ENCODE peak calls at places on chromosomes 1 and 21, in four cellular contexts. B is astrocyte of the cerebellum, L is HFF-Myc, O is HepG2. U is an unnamed sample.

GRCh38 chr1:33087677-33088076 is 6.7 kb downstream of the AZIN2 start:
- DNase-seq in B (no peak), L (no peak), O (no peak), U (no peak)

GRCh38 chr1:61132176-61133047 is 50.1 kb downstream of the NFIA start:
- DNase-seq in O (no peak), L (no peak), B (no peak), U (no peak)

GRCh38 chr1:55244476-55245109 is 29.4 kb upstream of the USP24 start:
- DNase-seq in L (no peak), O (peak; percentile 3), B (no peak), U (no peak)

GRCh38 chr1:245419572-245419971 is 264.8 kb downstream of the KIF26B start:
- DNase-seq in B (no peak), L (no peak), O (no peak), U (no peak)

GRCh38 chr1:166849135-166849534 is 9.9 kb downstream of the POGK start:
- DNase-seq in O (no peak), L (no peak), B (no peak), U (no peak)

GRCh38 chr1:54989968-54990810 is 8.5 kb upstream of the BSND start:
- DNase-seq in O (no peak), L (no peak), B (no peak), U (peak; percentile 35)

GRCh38 chr1:37043101-37043500 is 8.8 kb upstream of the GRIK3 start:
- DNase-seq in B (no peak), O (no peak), L (no peak), U (no peak)

GRCh38 chr1:98104285-98104684 is 183.5 kb upstream of the DPYD start:
- DNase-seq in L (peak; percentile 70), O (no peak), B (peak; percentile 77), U (no peak)

GRCh38 chr1:94382163-94382562 is 36.0 kb upstream of the ABCD3 start:
- DNase-seq in B (no peak), L (no peak), O (no peak), U (peak; percentile 81)

GRCh38 chr1:179817789-179818188 is 59.8 kb downstream of the TOR1AIP2 start:
- DNase-seq in O (no peak), L (no peak), B (no peak), U (peak; percentile 79)

GRCh38 chr1:54475357-54476230 is 69.4 kb upstream of the SSBP3 start:
- DNase-seq in O (no peak), L (no peak), B (no peak), U (no peak)

GRCh38 chr1:32998009-32998555 is 33.5 kb upstream of the RNF19B start:
- DNase-seq in O (no peak), L (no peak), B (no peak), U (no peak)

GRCh38 chr1:6454856-6455751 is 10.9 kb downstream of the TNFRSF25 start:
- DNase-seq in O (no peak), L (no peak), B (no peak), U (peak; percentile 69)

GRCh38 chr1:93552751-93553455 is 105.0 kb downstream of the FNBP1L start:
- DNase-seq in L (no peak), B (peak; percentile 29), O (peak; percentile 71), U (no peak)

GRCh38 chr21:34351786-34352241 is 12.0 kb upstream of the KCNE2 start:
- DNase-seq in L (no peak), B (no peak), O (peak; percentile 80), U (no peak)

GRCh38 chr1:40817791-40818263 is 34.2 kb downstream of the KCNQ4 start:
- DNase-seq in B (no peak), O (no peak), L (no peak), U (no peak)

GRCh38 chr1:118982816-118983557 is 5.2 kb downstream of the TBX15 start:
- DNase-seq in O (no peak), B (no peak), L (no peak), U (no peak)

DNA sequence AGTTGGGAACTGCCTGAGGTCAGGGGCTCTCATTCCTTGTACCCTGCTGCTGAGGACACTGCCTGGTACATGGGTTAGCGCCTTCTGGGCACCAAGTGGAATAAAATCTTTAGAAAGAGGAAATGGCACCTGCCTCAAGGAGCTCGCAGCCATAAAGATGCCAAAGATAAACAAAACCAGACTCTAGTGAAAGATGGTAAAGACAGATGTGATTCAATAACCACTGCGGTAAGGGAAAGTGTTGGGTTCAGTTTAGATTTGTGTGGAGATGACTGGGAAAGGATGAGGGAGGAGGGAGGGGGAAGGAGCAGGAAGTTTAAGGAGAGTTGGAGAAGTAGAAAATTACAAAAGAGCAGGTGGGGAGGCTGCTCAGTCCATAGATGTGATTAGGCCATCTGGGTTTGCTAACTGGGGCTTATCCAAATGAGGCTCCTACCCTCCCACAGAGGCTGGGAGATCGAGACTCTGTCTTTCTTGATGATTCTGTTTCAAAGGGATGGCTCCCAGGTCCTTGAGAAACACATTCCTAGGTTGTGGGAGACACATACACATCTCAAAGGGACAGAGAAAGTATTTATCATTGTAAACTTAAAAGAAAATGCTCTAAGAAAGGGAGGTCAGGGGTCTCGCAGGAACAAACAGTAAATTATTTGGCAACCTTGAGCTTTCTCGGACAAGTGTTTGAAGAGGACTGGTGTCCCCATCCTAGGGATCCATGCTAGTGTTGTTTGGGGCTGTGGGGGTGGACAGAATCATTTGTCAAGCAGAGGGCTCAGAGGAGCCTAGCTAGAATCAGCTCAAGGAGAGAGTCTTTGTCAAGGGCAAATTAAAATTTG is 65.7 kb upstream of the MORC3 start:
- DNase-seq in O (peak; percentile 17), B (no peak), L (peak; percentile 20), U (no peak)
- H3K4me3 ChIP-seq in O (no peak overlapping the region), B (no peak overlapping the region), L (no peak overlapping the region), U (no peak overlapping the region)

GRCh38 chr1:50023292-50024159 is at the start of gene AGBL4:
- DNase-seq in O (no peak), B (peak; percentile 9), L (no peak), U (peak; percentile 78)
- H3K4me3 ChIP-seq in O (no peak within 1 kb of the TSS), B (peak within 1 kb of the TSS; percentile 57), L (no peak within 1 kb of the TSS), U (peak within 1 kb of the TSS; percentile 70)

DNA sequence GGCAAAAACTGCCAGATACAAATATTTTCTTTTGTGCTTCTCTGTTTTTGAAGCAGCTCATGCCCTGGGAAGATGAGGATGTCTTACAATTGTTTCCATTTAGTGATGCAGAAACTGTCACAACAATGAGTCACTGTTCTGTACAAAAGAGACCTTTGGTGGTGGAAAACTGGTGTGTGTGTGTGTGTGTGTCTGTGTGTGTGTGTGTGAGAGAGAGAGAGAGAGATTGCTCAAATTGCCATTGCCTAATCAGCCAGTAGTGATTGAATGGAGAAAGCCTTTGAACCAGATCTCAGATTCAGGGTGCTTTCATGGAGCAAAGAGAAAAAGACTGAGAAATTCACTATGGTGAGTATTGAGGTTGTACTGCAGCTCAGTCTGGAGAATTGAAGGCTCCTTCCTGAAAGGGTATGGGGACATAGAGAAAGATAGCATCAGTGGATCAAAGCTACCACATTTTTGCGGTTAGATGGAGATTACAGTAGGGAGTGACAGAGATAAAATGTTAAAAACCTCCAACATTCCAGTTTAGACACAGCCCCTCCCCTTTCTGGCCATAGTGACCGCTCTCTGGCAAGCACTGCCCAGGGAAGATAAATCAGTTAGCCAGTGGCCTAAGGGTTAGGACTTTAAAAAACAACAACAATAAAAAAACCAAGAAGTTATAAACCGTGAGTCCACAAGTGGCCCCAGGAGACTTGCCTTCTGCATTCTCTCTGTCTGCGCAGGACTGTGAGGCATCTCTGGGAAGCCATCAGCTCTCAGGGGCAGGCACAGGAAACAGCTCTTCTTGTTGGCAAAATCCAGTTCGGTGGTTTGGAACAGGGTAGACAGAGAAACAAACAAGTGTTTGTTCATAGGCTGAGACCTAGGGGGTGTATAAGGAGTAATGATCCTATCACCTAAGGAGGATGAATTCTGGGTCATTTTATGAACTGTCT is 406.5 kb downstream of the DUSP10 start:
- DNase-seq in B (peak; percentile 81), L (peak; percentile 22), O (peak; percentile 91), U (peak; percentile 69)
- H3K4me3 ChIP-seq in B (no peak overlapping the region), L (no peak overlapping the region), O (no peak overlapping the region), U (no peak overlapping the region)

DNA sequence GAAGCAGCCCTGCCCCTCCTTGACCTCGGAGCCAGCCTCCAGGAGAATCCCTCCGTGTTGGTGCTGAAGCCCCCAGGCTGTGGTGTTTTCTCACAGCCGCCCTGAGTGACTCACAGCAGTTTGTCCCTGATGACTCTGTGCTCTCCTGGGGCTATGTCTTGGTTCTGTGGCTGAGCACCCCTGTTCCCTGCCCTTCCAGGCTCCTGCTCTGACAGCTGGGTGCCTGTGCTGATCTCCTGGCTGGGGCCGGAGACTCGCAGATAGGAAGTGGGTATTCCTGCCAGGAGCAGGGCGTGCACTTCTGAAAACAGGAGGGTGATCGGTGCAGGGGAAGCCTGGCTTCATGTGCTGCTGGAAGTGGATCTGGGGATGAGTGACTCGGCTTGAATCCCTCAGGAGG is 34.5 kb downstream of the POFUT2 start:
- DNase-seq in L (no peak), B (no peak), O (no peak), U (peak; percentile 52)
- H3K4me3 ChIP-seq in L (no peak overlapping the region), B (no peak overlapping the region), O (no peak overlapping the region), U (no peak overlapping the region)

GRCh38 chr1:201469645-201470074 is 672 bp upstream of the PHLDA3 start:
- DNase-seq in B (no peak), L (no peak), O (no peak), U (no peak)

GRCh38 chr1:201470581-201470980 is 1.6 kb upstream of the PHLDA3 start:
- DNase-seq in L (no peak), B (no peak), O (no peak), U (no peak)

GRCh38 chr1:201466492-201466891 is 2.5 kb downstream of the PHLDA3 start:
- DNase-seq in L (no peak), O (no peak), B (no peak), U (no peak)

GRCh38 chr1:201468501-201468843 is 516 bp downstream of the PHLDA3 start:
- DNase-seq in L (no peak), O (no peak), B (no peak), U (peak; percentile 79)

DNA sequence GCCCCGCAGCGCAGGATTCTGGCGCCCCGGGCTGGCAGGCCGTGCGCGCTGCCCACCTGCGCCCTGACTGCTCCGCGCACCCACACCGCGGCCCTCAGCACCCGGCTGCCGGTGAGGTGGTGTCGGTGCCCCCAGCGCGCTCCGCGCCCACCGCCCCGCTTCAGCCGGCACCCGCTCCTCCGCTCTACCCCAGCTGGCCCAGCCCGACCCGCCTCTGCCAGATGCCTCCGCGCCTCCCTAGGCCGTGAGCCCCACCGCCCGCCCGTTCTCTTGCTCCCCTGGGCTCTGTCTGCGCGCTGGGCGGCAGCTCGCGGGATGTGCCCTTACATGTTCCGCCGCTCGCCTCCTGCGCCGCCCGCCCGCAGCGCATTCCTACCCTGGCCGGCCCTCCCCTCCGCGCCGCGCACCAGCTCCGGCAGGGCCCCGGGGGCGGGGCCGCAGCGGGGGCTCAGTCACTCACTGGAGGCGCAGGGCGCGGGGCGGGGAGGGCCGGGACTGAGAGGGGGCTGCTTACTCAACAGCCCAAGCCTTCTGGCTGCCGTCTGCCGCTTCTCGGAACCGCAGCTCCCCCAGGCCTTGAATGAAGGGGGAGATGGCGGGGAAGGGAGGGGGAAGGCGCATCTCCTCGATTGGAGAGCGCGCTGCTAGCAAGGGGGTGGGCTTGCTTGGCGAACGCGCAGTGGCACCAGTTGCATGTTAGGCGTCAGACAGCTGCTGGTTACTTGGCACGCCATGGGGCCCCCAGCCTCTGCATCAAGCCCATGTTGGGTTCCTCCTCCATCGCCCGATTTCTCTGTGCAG is at the start of gene PHLDA3:
- DNase-seq in L (no peak), O (peak; percentile 66), B (peak; percentile 59), U (peak; percentile 96)
- H3K4me3 ChIP-seq in L (peak within 1 kb of the TSS; percentile 99), O (peak within 1 kb of the TSS; percentile 96), B (peak within 1 kb of the TSS; percentile 95), U (peak within 1 kb of the TSS; percentile 48)

DNA sequence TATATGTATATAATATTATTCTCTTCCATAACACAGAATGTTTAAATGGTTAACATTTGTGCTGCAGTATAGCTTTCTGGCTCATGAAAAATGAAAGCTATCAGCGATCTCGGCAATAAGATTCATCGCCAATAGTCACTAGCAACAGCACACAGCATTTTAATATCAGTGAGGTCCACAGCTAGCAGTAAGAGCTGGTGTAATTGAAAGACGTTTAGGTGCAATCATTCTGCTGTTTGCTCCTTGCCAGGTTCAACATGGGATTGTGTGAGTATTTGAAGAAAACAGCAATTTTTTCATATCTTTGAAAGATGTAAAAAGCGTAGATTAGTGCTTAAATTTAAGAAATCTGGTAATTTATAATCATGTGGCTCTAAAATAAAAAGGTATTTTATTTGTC is 20.1 kb downstream of the PRKACB start:
- DNase-seq in L (no peak), O (no peak), B (no peak), U (no peak)
- H3K4me3 ChIP-seq in L (no peak overlapping the region), O (no peak overlapping the region), B (peak overlapping the region; percentile 15), U (no peak overlapping the region)